ENCODE peak calls at places on chromosomes 12 and 14, in nine cellular contexts. X is upper lobe of right lung, V is AG09309, J is mesothelial cell of epicardium, G is neural progenitor cell, L is GM13977, D is heart right ventricle, B is B cell, A is stomach. N is an unnamed sample.

GRCh38 chr14:89792489-89793366 is 161.8 kb downstream of the EFCAB11 start:
- DNase-seq in X (no peak), D (no peak), J (no peak), V (no peak), B (no peak), G (no peak), L (no peak), A (no peak), N (no peak)

GRCh38 chr14:68271996-68272395 is 452.4 kb downstream of the RAD51B start:
- DNase-seq in X (no peak), G (no peak), L (no peak), J (no peak), A (no peak), D (no peak), B (peak; percentile 59), V (no peak), N (no peak)

GRCh38 chr12:116123511-116124258 is 153.8 kb downstream of the MED13L start:
- DNase-seq in X (no peak), V (no peak), G (peak; percentile 86), A (no peak), B (peak; percentile 42), J (no peak), L (peak; percentile 60), D (no peak), N (no peak)

GRCh38 chr12:50678650-50679049 is 85.3 kb upstream of the ATF1 start:
- DNase-seq in D (no peak), V (no peak), L (no peak), A (no peak), B (no peak), X (no peak), J (no peak), G (no peak), N (no peak)

GRCh38 chr12:80100566-80100965 is 1.2 kb downstream of the OTOGL start:
- DNase-seq in V (no peak), B (no peak), D (no peak), J (no peak), X (no peak), L (no peak), A (no peak), G (no peak), N (no peak)

GRCh38 chr14:68621400-68622365 is 171.2 kb downstream of the ZFP36L1 start:
- DNase-seq in V (no peak), B (no peak), D (peak; percentile 58), L (no peak), X (peak; percentile 39), J (no peak), A (no peak), G (no peak), N (no peak)

GRCh38 chr14:50336428-50336827 is 24.3 kb downstream of the DMAC2L start:
- DNase-seq in L (no peak), V (no peak), X (no peak), B (no peak), G (no peak), J (no peak), A (no peak), D (no peak), N (no peak)

GRCh38 chr12:32455607-32456063 is 56.3 kb downstream of the FGD4 start:
- DNase-seq in B (peak; percentile 43), V (peak; percentile 62), L (peak; percentile 49), G (peak; percentile 72), J (no peak), D (no peak), A (no peak), X (no peak), N (no peak)

GRCh38 chr14:99632410-99633035 is 12.4 kb upstream of the HHIPL1 start:
- DNase-seq in X (no peak), V (no peak), D (no peak), B (no peak), J (no peak), G (no peak), L (no peak), A (no peak), N (no peak)

GRCh38 chr14:100408350-100409015 is 85.3 kb downstream of the SLC25A47 start:
- DNase-seq in G (no peak), V (no peak), L (no peak), D (no peak), J (no peak), B (no peak), A (no peak), X (peak; percentile 62), N (peak; percentile 6)

DNA sequence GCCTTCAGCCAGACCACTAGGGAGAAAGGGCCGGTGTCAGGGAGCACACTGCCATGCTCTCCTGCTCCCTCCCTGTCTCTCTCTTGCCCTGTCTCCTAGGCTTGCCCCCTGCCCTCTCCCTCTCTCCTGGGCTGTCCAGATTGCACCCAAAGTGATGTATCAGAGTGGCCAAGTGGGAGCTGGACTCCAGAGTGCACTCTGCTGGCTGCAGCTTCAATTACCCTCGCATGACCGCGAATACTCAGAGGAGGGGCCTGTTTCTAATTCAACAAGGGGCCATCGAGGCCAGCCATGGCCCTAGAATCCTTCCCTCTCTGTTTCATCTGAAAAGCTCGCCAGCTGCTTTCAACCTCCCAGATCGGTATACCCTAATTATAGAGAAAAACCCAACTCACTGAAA is 206.4 kb upstream of the FKBP4 start:
- DNase-seq in J (no peak), G (no peak), L (no peak), B (no peak), X (no peak), A (no peak), V (no peak), D (no peak), N (no peak)
- TF ChIP-seq CTCF in J (no peak), G (no peak), L (no peak), B (no peak), X (no peak), A (no peak), V (no peak), D (no peak), N (no peak)

GRCh38 chr14:27553820-27554219 is 956.0 kb upstream of the NOVA1 start:
- DNase-seq in A (no peak), V (no peak), D (no peak), L (no peak), B (no peak), X (no peak), G (peak; percentile 32), J (no peak), N (no peak)
- TF ChIP-seq CTCF in A (no peak), V (no peak), D (peak; percentile 10), L (no peak), B (no peak), X (no peak), G (peak; percentile 49), J (no peak), N (no peak)

DNA sequence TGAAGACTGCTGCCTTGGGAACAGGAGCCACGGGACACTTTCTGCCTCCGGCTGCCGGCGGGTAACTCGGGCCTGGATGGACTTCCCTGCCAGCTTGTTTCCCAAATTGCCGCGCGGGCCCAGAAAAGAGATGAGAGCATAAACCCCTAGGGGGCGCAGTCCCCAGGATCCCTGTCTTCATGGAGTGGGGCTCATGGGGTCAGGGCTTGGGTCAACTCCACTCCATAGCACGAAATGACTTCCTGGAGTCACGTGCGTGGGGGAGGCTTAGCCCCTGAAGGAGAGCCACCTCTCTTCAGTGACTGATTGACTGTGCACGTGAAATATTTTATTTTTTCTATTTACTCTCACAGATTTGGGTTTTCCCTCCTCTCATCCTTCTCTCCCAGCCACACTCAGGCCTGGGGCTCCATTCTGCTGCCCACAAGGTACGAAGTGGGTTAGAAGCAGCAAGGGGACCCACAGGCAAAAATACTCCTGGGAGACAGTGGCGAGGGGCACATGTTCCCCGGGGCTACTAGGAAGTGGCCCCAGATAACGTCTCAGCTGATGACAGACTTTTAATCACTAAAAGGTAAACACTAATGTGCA is 10.0 kb downstream of the PGF start:
- DNase-seq in X (no peak), J (peak; percentile 56), L (no peak), V (no peak), B (no peak), G (peak; percentile 79), A (no peak), D (no peak), N (no peak)
- TF ChIP-seq CTCF in X (peak; percentile 49), J (peak; percentile 58), L (peak; percentile 57), V (peak; percentile 61), B (peak; percentile 49), G (peak; percentile 73), A (no peak), D (peak; percentile 49), N (peak; percentile 25)

GRCh38 chr12:10721654-10722501 is 1.2 kb downstream of the YBX3 start:
- DNase-seq in X (peak; percentile 94), D (peak; percentile 82), J (peak; percentile 80), G (peak; percentile 63), B (peak; percentile 66), L (peak; percentile 74), V (peak; percentile 93), A (peak; percentile 81), N (no peak)

GRCh38 chr12:10720974-10721565 is 2.1 kb downstream of the YBX3 start:
- DNase-seq in A (no peak), D (no peak), J (no peak), V (no peak), B (no peak), X (no peak), G (no peak), L (no peak), N (no peak)

GRCh38 chr12:10722905-10723866 is at the start of gene YBX3:
- DNase-seq in D (peak; percentile 87), J (peak; percentile 82), G (peak; percentile 83), L (peak; percentile 88), B (no peak), A (peak; percentile 87), X (peak; percentile 94), V (peak; percentile 37), N (no peak)

GRCh38 chr12:10719482-10719881 is 3.6 kb downstream of the YBX3 start:
- DNase-seq in B (no peak), X (no peak), J (no peak), D (no peak), L (no peak), A (no peak), G (no peak), V (no peak), N (no peak)

DNA sequence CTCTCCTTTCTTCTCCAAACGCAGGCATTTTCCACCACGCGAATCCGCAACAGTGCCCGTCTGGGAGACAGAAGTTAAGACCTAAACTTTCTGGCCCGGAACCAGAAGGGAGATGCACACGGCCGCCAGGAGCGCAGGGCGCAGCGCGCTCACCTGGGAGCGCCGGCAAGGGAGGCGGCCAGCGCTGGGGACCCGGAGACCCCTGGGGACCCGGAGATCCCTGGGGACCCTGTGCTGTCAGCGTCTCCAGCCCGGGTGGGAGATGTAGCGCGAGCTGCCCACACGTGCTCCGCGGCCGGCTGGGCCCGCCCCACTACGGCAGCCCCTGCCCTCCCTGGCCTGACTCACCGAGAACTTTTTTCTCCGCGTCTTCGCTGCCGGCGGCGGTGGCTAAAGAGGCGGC is 620 bp downstream of the YBX3 start:
- DNase-seq in L (peak; percentile 78), J (peak; percentile 63), A (peak; percentile 43), D (peak; percentile 50), V (peak; percentile 10), G (peak; percentile 59), X (peak; percentile 80), B (peak; percentile 57), N (no peak)
- TF ChIP-seq CTCF in L (no peak), J (no peak), A (peak; percentile 20), D (peak; percentile 33), V (no peak), G (peak; percentile 28), X (no peak), B (no peak), N (no peak)

GRCh38 chr12:43349863-43350262 is 202.1 kb downstream of the ADAMTS20 start:
- DNase-seq in X (no peak), B (no peak), D (no peak), J (no peak), V (no peak), A (no peak), L (no peak), G (no peak), N (no peak)
- TF ChIP-seq CTCF in X (no peak), B (no peak), D (no peak), J (peak; percentile 19), V (peak; percentile 29), A (no peak), L (peak; percentile 20), G (peak; percentile 27), N (no peak)